ENCODE peak calls at places on chromosomes 1 and 21, in five cellular contexts. One of them, this sample, is unnamed.

GRCh38 chr1:243851765-243852164 is 1.7 kb upstream of the AKT3 start:
- DNase-seq in K562: no peak
- DNase-seq in GM12878: no peak
- DNase-seq in endothelial cell of umbilical vein: no peak
- DNase-seq in A549: no peak
- DNase-seq in this sample: no peak

GRCh38 chr1:189496768-189497167 is 980.9 kb downstream of the BRINP3 start:
- DNase-seq in K562: no peak
- DNase-seq in A549: no peak
- DNase-seq in GM12878: no peak
- DNase-seq in endothelial cell of umbilical vein: no peak
- DNase-seq in this sample: no peak

GRCh38 chr1:183319051-183319450 is 99.1 kb downstream of the NMNAT2 start:
- DNase-seq in GM12878: no peak
- DNase-seq in A549: no peak
- DNase-seq in endothelial cell of umbilical vein: no peak
- DNase-seq in K562: no peak
- DNase-seq in this sample: no peak

GRCh38 chr1:74835046-74835445 is 102.1 kb downstream of the TYW3 start:
- DNase-seq in GM12878: no peak
- DNase-seq in A549: no peak
- DNase-seq in endothelial cell of umbilical vein: no peak
- DNase-seq in K562: no peak
- DNase-seq in this sample: no peak

GRCh38 chr1:208198271-208198670 is 45.9 kb downstream of the PLXNA2 start:
- DNase-seq in K562: no peak
- DNase-seq in GM12878: no peak
- DNase-seq in endothelial cell of umbilical vein: no peak
- DNase-seq in A549: no peak
- DNase-seq in this sample: no peak

GRCh38 chr21:26409735-26410134 is 163.4 kb downstream of the CYYR1 start:
- DNase-seq in GM12878: no peak
- DNase-seq in A549: no peak
- DNase-seq in endothelial cell of umbilical vein: no peak
- DNase-seq in K562: no peak
- DNase-seq in this sample: no peak

GRCh38 chr1:3113047-3113740 is 44.2 kb downstream of the PRDM16 start:
- DNase-seq in K562: no peak
- DNase-seq in GM12878: no peak
- DNase-seq in endothelial cell of umbilical vein: no peak
- DNase-seq in A549: no peak
- DNase-seq in this sample: no peak

GRCh38 chr1:219040291-219040690 is 133.4 kb upstream of the LYPLAL1 start:
- DNase-seq in endothelial cell of umbilical vein: no peak
- DNase-seq in A549: no peak
- DNase-seq in K562: no peak
- DNase-seq in GM12878: no peak
- DNase-seq in this sample: no peak

GRCh38 chr21:32592929-32593502 is 7.7 kb upstream of the TCP10L start:
- DNase-seq in A549: no peak
- DNase-seq in endothelial cell of umbilical vein: no peak
- DNase-seq in GM12878: no peak
- DNase-seq in K562: no peak
- DNase-seq in this sample: no peak

GRCh38 chr1:95232646-95233320 is 1.2 kb upstream of the RWDD3 start:
- DNase-seq in GM12878: no peak
- DNase-seq in endothelial cell of umbilical vein: no peak
- DNase-seq in K562: no peak
- DNase-seq in A549: no peak
- DNase-seq in this sample: no peak

GRCh38 chr1:68120136-68120791 is 69.8 kb upstream of the DIRAS3 start:
- DNase-seq in GM12878: peak; percentile 24
- DNase-seq in A549: peak; percentile 31
- DNase-seq in K562: peak; percentile 70
- DNase-seq in endothelial cell of umbilical vein: peak; percentile 85
- DNase-seq in this sample: peak; percentile 61

GRCh38 chr1:19596065-19596718 is 47.9 kb upstream of the NBL1 start:
- DNase-seq in K562: peak; percentile 48
- DNase-seq in endothelial cell of umbilical vein: no peak
- DNase-seq in A549: peak; percentile 15
- DNase-seq in GM12878: no peak
- DNase-seq in this sample: no peak

GRCh38 chr21:25862596-25862995 is 127.8 kb downstream of the GABPA start:
- DNase-seq in endothelial cell of umbilical vein: no peak
- DNase-seq in A549: no peak
- DNase-seq in K562: peak; percentile 55
- DNase-seq in GM12878: no peak
- DNase-seq in this sample: peak; percentile 40

GRCh38 chr1:220928725-220929297 is 49.6 kb downstream of the HLX start:
- DNase-seq in endothelial cell of umbilical vein: no peak
- DNase-seq in K562: no peak
- DNase-seq in GM12878: no peak
- DNase-seq in A549: no peak
- DNase-seq in this sample: no peak

GRCh38 chr1:85628791-85629531 is 48.4 kb downstream of the CCN1 start:
- DNase-seq in GM12878: no peak
- DNase-seq in A549: peak; percentile 73
- DNase-seq in endothelial cell of umbilical vein: peak; percentile 81
- DNase-seq in K562: peak; percentile 78
- DNase-seq in this sample: no peak

GRCh38 chr1:217089239-217090014 is 366.2 kb upstream of the ESRRG start:
- DNase-seq in GM12878: no peak
- DNase-seq in K562: no peak
- DNase-seq in A549: peak; percentile 18
- DNase-seq in endothelial cell of umbilical vein: no peak
- DNase-seq in this sample: no peak

GRCh38 chr1:150106331-150106730 is 38.8 kb downstream of the VPS45 start:
- DNase-seq in A549: no peak
- DNase-seq in GM12878: no peak
- DNase-seq in K562: no peak
- DNase-seq in endothelial cell of umbilical vein: no peak
- DNase-seq in this sample: no peak

GRCh38 chr1:3473381-3473844 is 18.9 kb downstream of the ARHGEF16 start:
- DNase-seq in GM12878: no peak
- DNase-seq in endothelial cell of umbilical vein: no peak
- DNase-seq in K562: no peak
- DNase-seq in A549: no peak
- DNase-seq in this sample: peak; percentile 65

GRCh38 chr1:203210988-203211387 is 18.5 kb downstream of the CHIT1 start:
- DNase-seq in GM12878: no peak
- DNase-seq in endothelial cell of umbilical vein: no peak
- DNase-seq in A549: no peak
- DNase-seq in K562: no peak
- DNase-seq in this sample: no peak

GRCh38 chr1:86778510-86779218 is 74.3 kb downstream of the SH3GLB1 start:
- DNase-seq in A549: no peak
- DNase-seq in K562: peak; percentile 42
- DNase-seq in endothelial cell of umbilical vein: peak; percentile 39
- DNase-seq in GM12878: no peak
- DNase-seq in this sample: peak; percentile 21

GRCh38 chr1:39585933-39586332 is 9.3 kb upstream of the PABPC4 start:
- DNase-seq in GM12878: no peak
- DNase-seq in K562: no peak
- DNase-seq in endothelial cell of umbilical vein: no peak
- DNase-seq in A549: no peak
- DNase-seq in this sample: no peak

GRCh38 chr1:14897080-14897449 is 256.5 kb upstream of the TMEM51 start:
- DNase-seq in A549: no peak
- DNase-seq in GM12878: no peak
- DNase-seq in endothelial cell of umbilical vein: no peak
- DNase-seq in K562: peak; percentile 43
- DNase-seq in this sample: peak; percentile 43

DNA sequence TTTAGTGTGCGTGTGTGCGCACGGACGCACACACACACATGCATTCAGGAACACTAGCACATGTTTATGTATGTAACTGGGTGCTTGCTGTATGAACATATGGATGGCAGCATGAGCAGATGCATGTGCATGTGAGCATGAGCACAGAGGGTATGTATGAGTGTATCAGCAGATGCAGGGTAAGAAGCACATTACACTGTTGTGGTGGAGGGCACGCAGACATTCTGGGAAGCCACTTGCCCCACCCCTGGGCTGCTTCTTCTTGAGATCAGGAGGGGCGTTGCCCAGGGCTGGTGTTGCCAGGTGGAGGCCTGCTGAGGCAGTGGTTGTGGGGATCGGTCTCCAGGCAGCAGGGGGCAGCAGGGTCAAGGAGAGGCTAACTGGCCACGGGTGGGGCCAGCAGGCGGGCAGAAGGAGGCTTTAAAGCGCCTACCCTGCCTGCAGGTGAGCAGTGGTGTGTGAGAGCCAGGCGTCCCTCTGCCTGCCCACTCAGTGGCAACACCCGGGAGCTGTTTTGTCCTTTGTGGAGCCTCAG is 3.9 kb upstream of the P3R3URF start:
- DNase-seq in GM12878: no peak
- DNase-seq in A549: no peak
- DNase-seq in K562: peak; percentile 77
- DNase-seq in endothelial cell of umbilical vein: no peak
- DNase-seq in this sample: peak; percentile 32
- TF ChIP-seq POLR2A in GM12878: no peak
- TF ChIP-seq POLR2A in A549: no peak
- TF ChIP-seq POLR2A in K562: no peak
- TF ChIP-seq POLR2A in endothelial cell of umbilical vein: no peak
- TF ChIP-seq POLR2A in this sample: no peak

GRCh38 chr1:157110003-157110402 is 10.4 kb upstream of the ETV3L start:
- DNase-seq in endothelial cell of umbilical vein: no peak
- DNase-seq in GM12878: no peak
- DNase-seq in A549: no peak
- DNase-seq in K562: no peak
- DNase-seq in this sample: no peak
- TF ChIP-seq MAX in endothelial cell of umbilical vein: no peak
- TF ChIP-seq MAX in GM12878: no peak
- TF ChIP-seq MAX in A549: no peak
- TF ChIP-seq MAX in K562: no peak
- TF ChIP-seq MAX in this sample: no peak

DNA sequence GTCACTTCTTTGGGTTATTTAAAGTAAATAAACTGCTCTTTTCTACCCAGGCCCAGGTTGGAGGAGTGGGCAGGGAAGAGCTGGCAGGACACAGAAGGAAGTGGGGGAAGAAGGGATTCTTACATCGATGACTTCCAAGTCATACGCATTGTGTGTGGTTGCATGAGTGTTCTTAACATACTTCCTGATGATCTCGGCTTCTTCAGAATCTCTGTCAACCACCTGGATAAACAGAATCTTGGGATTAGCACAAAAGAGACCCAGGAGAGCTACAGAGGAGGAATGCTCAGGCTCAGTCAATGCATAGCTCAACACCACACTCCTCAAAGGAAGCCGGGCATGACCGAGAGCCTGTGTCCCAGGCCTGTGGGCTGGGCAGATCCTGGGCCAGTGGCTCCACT is 42.1 kb downstream of the PARP1 start:
- DNase-seq in endothelial cell of umbilical vein: peak; percentile 32
- DNase-seq in GM12878: no peak
- DNase-seq in K562: no peak
- DNase-seq in A549: no peak
- DNase-seq in this sample: no peak
- TF ChIP-seq POLR2A in endothelial cell of umbilical vein: no peak
- TF ChIP-seq POLR2A in GM12878: no peak
- TF ChIP-seq POLR2A in K562: no peak
- TF ChIP-seq POLR2A in A549: no peak
- TF ChIP-seq POLR2A in this sample: no peak

GRCh38 chr1:201906336-201906735 is 17.6 kb downstream of the SHISA4 start:
- DNase-seq in K562: no peak
- DNase-seq in A549: no peak
- DNase-seq in GM12878: no peak
- DNase-seq in endothelial cell of umbilical vein: no peak
- DNase-seq in this sample: peak; percentile 22
- TF ChIP-seq MAX in K562: no peak
- TF ChIP-seq MAX in A549: no peak
- TF ChIP-seq MAX in GM12878: no peak
- TF ChIP-seq MAX in endothelial cell of umbilical vein: no peak
- TF ChIP-seq MAX in this sample: no peak

GRCh38 chr1:160625321-160625720 is 21.5 kb downstream of the SLAMF1 start:
- DNase-seq in A549: no peak
- DNase-seq in K562: no peak
- DNase-seq in endothelial cell of umbilical vein: no peak
- DNase-seq in GM12878: no peak
- DNase-seq in this sample: no peak
- TF ChIP-seq POLR2A in A549: no peak
- TF ChIP-seq POLR2A in K562: no peak
- TF ChIP-seq POLR2A in endothelial cell of umbilical vein: no peak
- TF ChIP-seq POLR2A in GM12878: no peak
- TF ChIP-seq POLR2A in this sample: no peak